ENCODE peak calls at places on chromosomes 4 and X, in six cellular contexts. U, H, I, Y, Z and E are unnamed samples.

GRCh38 chrX:125436855-125437254 is 117.2 kb downstream of the TEX13C start:
- DNase-seq in U (no peak), H (no peak), I (no peak), Y (no peak), Z (no peak), E (no peak)

GRCh38 chr4:123750044-123750443 is 353.4 kb downstream of the SPRY1 start:
- DNase-seq in U (peak), H (no peak), I (no peak), Y (no peak), Z (no peak), E (no peak)

GRCh38 chrX:48511561-48511960 is 2.8 kb downstream of the PORCN start:
- DNase-seq in U (peak), H (no peak), I (no peak), Y (no peak), Z (no peak), E (no peak)

GRCh38 chr4:74570095-74570494 is 125.2 kb downstream of the AREG start:
- DNase-seq in U (no peak), H (no peak), I (no peak), Y (no peak), Z (no peak), E (no peak)

GRCh38 chr4:41748788-41749445 is 392 bp upstream of the PHOX2B start:
- DNase-seq in U (no peak), H (no peak), I (no peak), Y (no peak), Z (no peak), E (no peak)

GRCh38 chrX:10988653-10989052 is 122.5 kb upstream of the HCCS start:
- DNase-seq in U (no peak), H (no peak), I (no peak), Y (no peak), Z (no peak), E (no peak)

GRCh38 chr4:2789801-2790582 is 2.9 kb upstream of the SH3BP2 start:
- DNase-seq in U (no peak), H (peak), I (no peak), Y (no peak), Z (peak), E (peak)

GRCh38 chrX:23317799-23318724 is 16.6 kb upstream of the PTCHD1 start:
- DNase-seq in U (peak), H (no peak), I (peak), Y (no peak), Z (no peak), E (no peak)

GRCh38 chr4:83212041-83212851 is 72.4 kb downstream of the COQ2 start:
- DNase-seq in U (no peak), H (no peak), I (no peak), Y (no peak), Z (peak), E (no peak)

GRCh38 chr4:66662620-66663019 is 882.7 kb downstream of the CENPC start:
- DNase-seq in U (no peak), H (no peak), I (no peak), Y (no peak), Z (no peak), E (no peak)

GRCh38 chr4:6627832-6628231 is 12.7 kb upstream of the MRFAP1 start:
- DNase-seq in U (no peak), H (no peak), I (no peak), Y (no peak), Z (no peak), E (no peak)

GRCh38 chr4:6639137-6639680 is 1.3 kb upstream of the MRFAP1 start:
- DNase-seq in U (no peak), H (no peak), I (no peak), Y (no peak), Z (no peak), E (no peak)

GRCh38 chr4:6632125-6632524 is 8.4 kb upstream of the MRFAP1 start:
- DNase-seq in U (no peak), H (no peak), I (no peak), Y (no peak), Z (no peak), E (no peak)

GRCh38 chr4:6634746-6635145 is 5.7 kb upstream of the MRFAP1 start:
- DNase-seq in U (no peak), H (no peak), I (no peak), Y (no peak), Z (no peak), E (no peak)

DNA sequence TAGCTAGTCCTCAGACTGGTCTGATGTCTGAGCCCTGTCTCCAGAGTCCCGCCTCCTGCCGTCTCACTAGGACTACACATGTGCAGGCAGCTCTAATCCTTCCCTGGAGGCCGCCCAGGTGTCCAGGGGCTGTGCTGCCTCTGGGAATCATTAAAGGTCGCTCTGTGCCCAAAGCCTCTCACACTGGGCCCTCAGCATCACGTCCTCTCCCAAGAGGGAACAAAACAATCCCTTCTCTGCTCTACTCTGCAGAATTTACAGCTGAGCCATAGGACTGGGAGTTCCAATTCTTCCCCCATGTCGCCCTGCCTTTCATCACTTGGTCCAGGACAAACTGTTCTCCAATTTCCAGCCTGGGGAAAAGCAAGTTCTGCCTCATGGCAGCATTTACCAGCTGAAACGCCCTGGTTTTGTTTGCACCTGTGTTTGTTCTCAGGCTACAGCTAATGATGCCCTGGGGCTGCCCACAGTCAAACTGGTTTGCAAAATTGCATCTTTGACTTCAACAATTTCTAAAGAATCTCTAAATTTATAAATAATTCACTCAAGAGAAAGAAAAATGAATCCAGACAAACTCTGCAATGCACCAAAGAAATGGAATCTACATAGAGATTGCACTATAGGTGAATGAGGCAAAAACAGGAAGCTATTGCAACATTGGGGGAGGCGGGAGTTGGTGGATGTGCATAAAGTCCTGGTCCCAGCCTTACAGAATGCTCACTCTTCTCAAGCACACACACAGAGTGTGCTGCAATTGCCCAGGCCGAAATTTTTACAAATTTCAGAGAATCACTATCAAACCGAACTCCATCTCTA is 7.2 kb upstream of the MRFAP1 start:
- DNase-seq in U (peak), H (no peak), I (peak), Y (no peak), Z (no peak), E (no peak)
- H3K27ac ChIP-seq in U (no peak), H (no peak), I (peak), Y (no peak), Z (no peak), E (no peak)

GRCh38 chrX:17860179-17860780 is 818 bp downstream of the RAI2 start:
- DNase-seq in U (no peak), H (no peak), I (no peak), Y (no peak), Z (no peak), E (no peak)
- H3K4me3 ChIP-seq in U (peak), H (peak), I (no peak), Y (peak), Z (peak), E (peak)

DNA sequence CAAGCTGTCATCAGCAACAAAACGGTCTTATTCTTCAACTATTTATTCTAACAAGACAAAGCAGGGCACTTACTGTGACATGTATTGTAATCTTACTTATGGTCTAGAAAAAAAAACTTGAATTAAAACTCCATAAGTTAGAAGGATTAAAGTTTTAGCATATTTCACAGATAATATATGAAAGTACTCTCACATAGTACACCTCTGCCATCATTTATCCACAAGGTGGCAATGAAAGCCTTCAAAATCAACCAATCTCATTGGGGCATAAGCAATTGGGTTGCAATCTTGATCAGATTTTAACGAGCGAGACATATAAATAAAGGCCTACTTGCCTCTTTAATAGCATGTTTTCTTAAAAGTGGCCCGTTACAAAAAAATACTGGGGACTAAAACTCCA is 1382.9 kb downstream of the FAM133A start:
- DNase-seq in U (no peak), H (no peak), I (no peak), Y (no peak), Z (no peak), E (no peak)
- TF ChIP-seq CTCF in U (no peak), H (no peak), I (no peak), Y (peak), Z (no peak), E (no peak)

GRCh38 chrX:129679856-129680255 is 25.1 kb upstream of the APLN start:
- DNase-seq in U (peak), H (no peak), I (no peak), Y (no peak), Z (no peak), E (no peak)
- H3K27ac ChIP-seq in U (no peak), H (no peak), I (no peak), Y (no peak), Z (no peak), E (no peak)

DNA sequence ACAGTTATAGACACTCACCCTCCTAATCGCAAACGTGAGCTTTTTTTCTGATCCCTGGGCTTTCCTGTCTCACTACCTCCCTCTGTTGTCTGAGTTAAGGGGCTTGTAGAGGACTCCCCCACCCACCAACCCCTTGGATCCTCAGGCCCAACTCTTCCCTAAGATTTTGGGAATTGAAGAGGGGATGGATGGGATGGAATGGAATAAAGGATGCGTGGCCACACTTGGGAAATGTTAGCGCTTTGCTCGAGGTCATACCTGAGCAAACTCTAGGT is 1.5 kb downstream of the CNKSR2 start:
- DNase-seq in U (no peak), H (no peak), I (no peak), Y (no peak), Z (no peak), E (no peak)
- H3K4me3 ChIP-seq in U (no peak), H (peak), I (peak), Y (no peak), Z (peak), E (peak)

DNA sequence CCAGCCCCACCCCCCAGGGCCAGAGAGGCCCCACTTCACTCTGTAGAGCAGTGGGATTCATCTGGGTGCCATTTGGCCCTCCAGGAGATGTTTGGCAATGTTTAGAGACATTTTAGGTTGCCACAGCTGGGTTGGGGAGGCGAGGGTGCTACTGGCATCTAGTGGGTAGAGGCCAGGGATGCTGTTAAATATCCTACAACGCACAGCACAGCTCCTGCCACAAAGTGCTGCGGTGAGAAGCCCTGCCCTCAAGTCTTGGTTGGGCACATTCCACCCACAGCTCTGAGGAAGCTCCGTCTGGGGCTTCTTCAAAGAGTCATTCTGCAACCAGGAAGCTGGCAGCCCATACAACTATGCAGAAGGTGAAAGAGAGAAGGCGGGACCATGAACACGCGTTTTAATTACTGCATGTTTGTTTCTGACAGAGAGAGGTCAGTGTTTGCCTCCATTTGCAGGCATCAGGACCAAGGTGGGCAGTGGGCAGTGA is 48.1 kb upstream of the FAM9C start:
- DNase-seq in U (no peak), H (no peak), I (peak), Y (no peak), Z (peak), E (no peak)
- TF ChIP-seq CTCF in U (no peak), H (no peak), I (peak), Y (no peak), Z (no peak), E (no peak)